ENCODE peak calls at places on chromosome 5, in seven cellular contexts. I, J, G, C, R, N and V are unnamed samples.

GRCh38 chr5:159061186-159061796 is 38.4 kb downstream of the EBF1 start:
- DNase-seq in N (no peak), R (peak; percentile 41), J (peak; percentile 9), C (no peak), I (no peak), G (no peak), V (peak; percentile 78)

GRCh38 chr5:112412370-112412769 is 6.7 kb downstream of the EPB41L4A start:
- DNase-seq in J (no peak), N (no peak), C (no peak), I (no peak), R (no peak), G (no peak), V (no peak)

GRCh38 chr5:178371362-178372090 is 138.9 kb upstream of the PHYKPL start:
- DNase-seq in I (no peak), R (no peak), J (no peak), C (no peak), N (no peak), G (no peak), V (no peak)

GRCh38 chr5:151153766-151154272 is 3.8 kb downstream of the ANXA6 start:
- DNase-seq in J (no peak), I (no peak), R (no peak), C (no peak), G (no peak), N (no peak), V (no peak)

GRCh38 chr5:88660326-88660946 is 222.5 kb downstream of the MEF2C start:
- DNase-seq in G (no peak), I (no peak), J (no peak), C (no peak), N (no peak), R (no peak), V (peak; percentile 13)

GRCh38 chr5:93791520-93791972 is 50.1 kb upstream of the POU5F2 start:
- DNase-seq in I (peak; percentile 19), C (peak; percentile 14), G (no peak), N (no peak), R (no peak), J (no peak), V (peak; percentile 61)

GRCh38 chr5:61449756-61450155 is 117.7 kb downstream of the ZSWIM6 start:
- DNase-seq in N (no peak), I (peak; percentile 24), J (no peak), R (no peak), C (no peak), G (no peak), V (no peak)

GRCh38 chr5:61827445-61827975 is 478.5 kb upstream of the KIF2A start:
- DNase-seq in J (no peak), C (no peak), I (no peak), G (no peak), N (no peak), R (no peak), V (no peak)

GRCh38 chr5:142727736-142728047 is 41.8 kb upstream of the FGF1 start:
- DNase-seq in J (no peak), R (no peak), I (no peak), C (no peak), G (no peak), N (no peak), V (no peak)

GRCh38 chr5:88827997-88828396 is 55.0 kb downstream of the MEF2C start:
- DNase-seq in G (no peak), C (no peak), J (no peak), R (no peak), N (no peak), I (no peak), V (peak; percentile 14)

GRCh38 chr5:151023651-151024050 is 3.3 kb downstream of the GPX3 start:
- DNase-seq in G (no peak), N (no peak), I (no peak), J (peak; percentile 38), C (no peak), R (no peak), V (no peak)

GRCh38 chr5:159773062-159773924 is 143.0 kb upstream of the ADRA1B start:
- DNase-seq in G (no peak), C (no peak), I (peak; percentile 76), R (peak; percentile 68), N (no peak), J (peak; percentile 48), V (peak; percentile 90)

GRCh38 chr5:163569284-163569683 is 63.9 kb downstream of the MAT2B start:
- DNase-seq in G (no peak), R (peak; percentile 51), N (no peak), C (no peak), I (peak; percentile 8), J (no peak), V (peak; percentile 73)

GRCh38 chr5:126939887-126940286 is 90.5 kb downstream of the MARCHF3 start:
- DNase-seq in I (no peak), C (no peak), R (no peak), G (no peak), J (no peak), N (no peak), V (peak; percentile 33)

GRCh38 chr5:107486489-107486888 is 184.2 kb downstream of the EFNA5 start:
- DNase-seq in C (no peak), R (no peak), N (peak; percentile 48), I (no peak), J (no peak), G (no peak), V (peak; percentile 59)

GRCh38 chr5:137304227-137304874 is 194.8 kb downstream of the SPOCK1 start:
- DNase-seq in C (no peak), R (no peak), J (no peak), N (no peak), I (no peak), G (no peak), V (no peak)

GRCh38 chr5:136811551-136811950 is 446.2 kb upstream of the TRPC7 start:
- DNase-seq in N (no peak), R (no peak), G (no peak), C (no peak), I (peak; percentile 29), J (no peak), V (peak; percentile 86)

GRCh38 chr5:14665110-14665822 is 748 bp downstream of the OTULIN start:
- DNase-seq in N (no peak), J (no peak), I (peak; percentile 29), C (peak; percentile 70), R (peak; percentile 53), G (no peak), V (no peak)

GRCh38 chr5:149416977-149417713 is 38.1 kb upstream of the IL17B start:
- DNase-seq in G (no peak), R (peak; percentile 60), I (no peak), N (no peak), J (no peak), C (no peak), V (peak; percentile 91)

DNA sequence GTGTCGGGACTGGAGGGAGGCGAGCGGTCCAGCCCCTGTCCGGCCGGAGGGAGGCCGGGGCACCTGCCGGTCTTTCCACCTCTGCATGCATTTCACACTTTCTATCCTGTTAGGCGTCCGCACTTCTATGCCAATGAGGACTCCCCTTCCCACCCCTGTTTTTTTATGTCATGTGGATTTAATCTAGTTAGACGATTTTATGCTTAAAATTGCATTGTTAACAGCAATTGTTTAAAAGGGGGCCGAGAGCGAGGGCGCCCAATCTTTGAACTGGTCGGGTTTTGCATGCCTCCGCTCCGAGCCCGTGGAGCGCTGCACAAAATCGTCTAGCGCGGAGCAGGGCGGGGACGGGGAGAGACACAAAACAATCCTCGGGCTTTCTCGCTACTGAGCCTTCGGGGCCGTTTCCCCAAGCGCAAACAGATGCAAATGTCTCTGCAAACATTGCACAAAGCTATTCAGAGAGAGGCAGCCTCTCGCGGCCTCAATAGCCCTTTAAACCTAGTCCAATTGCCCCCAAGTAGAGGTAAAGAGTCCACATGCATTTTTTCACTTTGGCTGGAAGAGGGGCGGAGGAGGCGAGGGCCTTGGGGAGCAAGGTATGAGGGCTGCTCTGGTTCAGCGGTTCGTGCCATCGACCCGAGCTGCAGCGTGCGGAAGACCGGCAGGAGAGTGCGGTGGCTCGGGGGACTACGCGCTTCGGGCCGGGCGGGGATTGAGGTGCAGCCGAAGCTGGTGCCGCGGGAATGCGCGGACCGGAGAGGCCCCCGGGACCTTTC is 37.5 kb upstream of the TIFAB start:
- DNase-seq in R (no peak), G (no peak), C (peak; percentile 80), N (no peak), I (no peak), J (no peak), V (no peak)
- TF ChIP-seq RFX5 in R (no peak), G (no peak), C (no peak), N (no peak), I (no peak), J (no peak), V (no peak)

GRCh38 chr5:67310740-67311139 is 114.1 kb upstream of the CD180 start:
- DNase-seq in C (no peak), I (no peak), R (no peak), G (no peak), N (no peak), J (no peak), V (no peak)

GRCh38 chr5:67318746-67319145 is 122.1 kb upstream of the CD180 start:
- DNase-seq in N (no peak), R (no peak), J (no peak), G (no peak), C (no peak), I (no peak), V (no peak)

GRCh38 chr5:67315802-67316103 is 119.2 kb upstream of the CD180 start:
- DNase-seq in N (no peak), C (no peak), R (no peak), I (no peak), J (no peak), G (no peak), V (no peak)

GRCh38 chr5:67311208-67311607 is 114.6 kb upstream of the CD180 start:
- DNase-seq in I (no peak), C (no peak), J (no peak), N (no peak), G (no peak), R (no peak), V (no peak)

GRCh38 chr5:67315082-67315801 is 118.6 kb upstream of the CD180 start:
- DNase-seq in G (no peak), I (no peak), J (no peak), R (no peak), C (no peak), N (no peak), V (peak; percentile 59)
- TF ChIP-seq RFX5 in G (no peak), I (no peak), J (no peak), R (no peak), C (no peak), N (no peak), V (no peak)

GRCh38 chr5:59496524-59497134 is 396.9 kb downstream of the PDE4D start:
- DNase-seq in R (no peak), J (peak; percentile 17), I (peak; percentile 60), C (no peak), N (no peak), G (no peak), V (peak; percentile 5)
- TF ChIP-seq RFX5 in R (no peak), J (no peak), I (no peak), C (no peak), N (no peak), G (no peak), V (no peak)

GRCh38 chr5:1792842-1793266 is 6.8 kb downstream of the MRPL36 start:
- DNase-seq in R (no peak), C (no peak), N (peak; percentile 99), J (no peak), I (no peak), G (no peak), V (peak; percentile 92)

GRCh38 chr5:1794896-1795290 is 4.7 kb downstream of the MRPL36 start:
- DNase-seq in N (no peak), I (no peak), C (no peak), R (no peak), G (no peak), J (no peak), V (no peak)

GRCh38 chr5:1791176-1791575 is 8.5 kb downstream of the MRPL36 start:
- DNase-seq in J (no peak), G (no peak), N (no peak), I (no peak), C (no peak), R (no peak), V (no peak)

GRCh38 chr5:1793966-1794895 is 5.4 kb downstream of the MRPL36 start:
- DNase-seq in G (no peak), R (no peak), J (no peak), C (peak; percentile 52), N (no peak), I (no peak), V (peak; percentile 94)

GRCh38 chr5:1793301-1793740 is 6.3 kb downstream of the MRPL36 start:
- DNase-seq in J (no peak), C (no peak), N (no peak), I (no peak), G (no peak), R (no peak), V (peak; percentile 15)
- TF ChIP-seq RFX5 in J (no peak), C (no peak), N (no peak), I (no peak), G (no peak), R (no peak), V (no peak)